ENCODE peak calls at places on chromosomes 7 and 10, in four cellular contexts. S is stomach, B is A673, M is colonic mucosa. R is an unnamed sample.

GRCh38 chr10:128036746-128037542 is 89.3 kb downstream of the MKI67 start:
- DNase-seq in M (peak; percentile 69), S (no peak), B (no peak), R (no peak)

GRCh38 chr7:3682028-3682712 is 381.1 kb downstream of the SDK1 start:
- DNase-seq in B (no peak), M (no peak), S (no peak), R (no peak)

GRCh38 chr7:139936760-139937310 is 107.8 kb downstream of the TBXAS1 start:
- DNase-seq in S (no peak), B (no peak), M (no peak), R (no peak)

GRCh38 chr7:106057962-106058901 is 53.9 kb downstream of the SYPL1 start:
- DNase-seq in S (peak; percentile 94), M (peak; percentile 77), B (peak; percentile 62), R (no peak)

GRCh38 chr10:33421789-33422188 is 87.3 kb upstream of the NRP1 start:
- DNase-seq in M (no peak), B (peak; percentile 11), S (no peak), R (peak; percentile 28)

GRCh38 chr7:5510426-5511045 is 86.9 kb upstream of the TNRC18 start:
- DNase-seq in B (no peak), S (no peak), M (no peak), R (no peak)

GRCh38 chr10:124049484-124049883 is 43.9 kb downstream of the CHST15 start:
- DNase-seq in M (no peak), S (no peak), B (no peak), R (no peak)

GRCh38 chr7:143492043-143492471 is 14.4 kb downstream of the TAS2R41 start:
- DNase-seq in B (peak; percentile 22), S (no peak), M (no peak), R (no peak)

GRCh38 chr10:45376364-45376801 is 2.4 kb downstream of the ALOX5 start:
- DNase-seq in S (no peak), M (no peak), B (no peak), R (no peak)

GRCh38 chr10:82176571-82176970 is 301.6 kb downstream of the NRG3 start:
- DNase-seq in M (no peak), B (no peak), S (no peak), R (no peak)

GRCh38 chr10:33132626-33133025 is 174.6 kb upstream of the ITGB1 start:
- DNase-seq in M (no peak), B (no peak), S (no peak), R (no peak)

GRCh38 chr7:12821746-12822145 is 134.3 kb downstream of the ARL4A start:
- DNase-seq in S (no peak), B (no peak), M (no peak), R (no peak)

GRCh38 chr7:71750290-71750689 is 618.3 kb downstream of the GALNT17 start:
- DNase-seq in M (no peak), S (no peak), B (no peak), R (no peak)

GRCh38 chr10:78507761-78508160 is 474.1 kb downstream of the RPS24 start:
- DNase-seq in M (no peak), B (no peak), S (no peak), R (no peak)

GRCh38 chr7:104862719-104863118 is 151.3 kb upstream of the KMT2E start:
- DNase-seq in S (no peak), M (no peak), B (peak; percentile 52), R (no peak)

GRCh38 chr7:24637021-24637420 is 63.8 kb downstream of the PALS2 start:
- DNase-seq in M (no peak), B (no peak), S (no peak), R (no peak)

GRCh38 chr7:100632951-100633717 is 8.2 kb downstream of the TFR2 start:
- DNase-seq in M (peak; percentile 67), S (peak; percentile 61), B (peak; percentile 61), R (peak; percentile 60)

GRCh38 chr10:58177362-58177947 is 90.2 kb downstream of the IPMK start:
- DNase-seq in S (no peak), M (no peak), B (peak; percentile 46), R (no peak)

DNA sequence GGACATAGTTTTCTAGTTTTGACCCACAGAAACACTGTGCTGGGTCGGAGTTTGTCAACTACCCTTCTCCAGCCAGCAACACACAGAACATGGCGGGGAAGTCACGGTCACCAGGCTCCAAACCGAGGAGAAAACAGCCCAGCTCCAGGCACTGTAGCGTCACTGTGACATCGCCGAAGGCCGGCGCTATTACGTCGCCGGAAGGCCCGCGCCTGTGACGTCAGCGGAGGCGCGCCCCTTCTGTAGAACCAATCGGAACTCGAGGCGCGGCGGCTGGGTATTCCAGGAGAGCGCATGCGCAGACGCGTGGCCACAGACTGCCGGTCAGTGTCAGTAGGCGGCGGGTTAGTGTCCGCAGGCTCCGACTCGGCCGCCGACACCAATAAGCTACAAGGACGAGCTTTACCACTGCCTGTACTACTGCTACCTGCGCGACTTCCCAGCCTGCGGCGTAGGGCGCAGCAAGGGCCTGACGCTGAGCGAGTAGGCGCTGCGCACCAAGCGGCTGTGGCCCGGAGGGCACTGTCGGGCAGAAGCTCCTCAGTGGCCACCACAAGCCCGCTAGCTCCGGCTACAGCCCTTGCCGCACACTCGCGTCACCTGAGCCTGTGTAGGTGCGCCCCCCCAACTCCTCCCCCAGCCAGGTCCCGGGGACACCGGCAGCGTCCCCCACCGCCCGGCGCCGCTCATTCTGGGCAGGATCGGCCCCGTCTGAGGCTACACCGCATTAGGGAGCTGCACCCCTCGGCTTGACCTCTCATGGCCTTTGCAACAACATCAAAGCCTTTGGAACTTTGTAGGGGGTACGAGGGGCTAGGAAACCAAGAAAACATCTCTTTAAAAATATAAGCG is 35.1 kb upstream of the SRRM3 start:
- DNase-seq in M (peak; percentile 98), B (peak; percentile 93), S (peak; percentile 99), R (peak; percentile 100)
- H3K27ac ChIP-seq in M (peak overlapping the region; percentile 81), B (peak overlapping the region; percentile 85), S (peak overlapping the region; percentile 76), R (peak overlapping the region; percentile 95)

GRCh38 chr7:148715027-148715426 is 16.3 kb downstream of the CUL1 start:
- DNase-seq in B (no peak), S (no peak), M (no peak), R (no peak)
- H3K4me1 ChIP-seq in B (peaks cover 10% of the 10 kb centered on the region), S (peaks cover 12% of the 10 kb centered on the region), M (no peaks in the 10 kb centered on the region), R (peaks cover 69% of the 10 kb centered on the region)

DNA sequence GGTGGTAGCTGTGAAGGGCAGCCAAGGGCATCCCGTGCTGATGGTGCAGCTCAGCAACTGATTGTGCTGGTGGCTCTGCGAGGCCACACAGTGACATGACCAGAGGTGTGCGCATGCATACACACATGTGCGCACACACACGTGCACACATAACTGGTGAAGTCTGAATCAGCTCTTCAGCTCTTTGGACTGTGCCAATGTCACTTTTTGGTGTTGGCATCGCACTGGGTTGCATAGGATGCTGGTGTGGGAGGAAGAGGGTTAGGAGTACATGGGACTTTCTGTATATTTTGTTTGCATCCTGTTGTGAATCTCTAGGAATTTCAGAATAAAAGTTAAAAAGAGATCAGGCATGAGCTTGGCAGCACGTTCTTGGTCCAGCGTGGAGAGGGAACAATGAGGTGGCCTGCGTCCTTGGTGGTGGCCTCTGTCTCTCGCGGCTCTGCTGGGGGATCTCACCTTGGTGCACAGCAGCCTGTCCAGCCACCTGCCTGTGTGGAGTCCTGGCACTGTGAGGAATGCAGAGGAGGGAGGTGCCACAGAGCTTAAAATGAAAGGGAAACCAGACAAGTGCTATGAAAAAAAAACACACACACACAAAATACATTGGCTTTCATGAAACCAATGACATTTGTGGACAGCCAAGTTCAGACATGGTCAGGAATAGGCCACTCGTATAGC is 124.0 kb downstream of the TRRAP start:
- DNase-seq in B (no peak), S (no peak), M (no peak), R (no peak)
- H3K27ac ChIP-seq in B (no peak overlapping the region), S (no peak overlapping the region), M (no peak overlapping the region), R (no peak overlapping the region)

GRCh38 chr7:47507514-47507913 is 74.4 kb downstream of the TNS3 start:
- DNase-seq in S (no peak), M (no peak), B (no peak), R (peak; percentile 39)
- H3K4me1 ChIP-seq in S (peaks cover 9% of the 10 kb centered on the region), M (peaks cover 4% of the 10 kb centered on the region), B (no peaks in the 10 kb centered on the region), R (peaks cover 23% of the 10 kb centered on the region)

DNA sequence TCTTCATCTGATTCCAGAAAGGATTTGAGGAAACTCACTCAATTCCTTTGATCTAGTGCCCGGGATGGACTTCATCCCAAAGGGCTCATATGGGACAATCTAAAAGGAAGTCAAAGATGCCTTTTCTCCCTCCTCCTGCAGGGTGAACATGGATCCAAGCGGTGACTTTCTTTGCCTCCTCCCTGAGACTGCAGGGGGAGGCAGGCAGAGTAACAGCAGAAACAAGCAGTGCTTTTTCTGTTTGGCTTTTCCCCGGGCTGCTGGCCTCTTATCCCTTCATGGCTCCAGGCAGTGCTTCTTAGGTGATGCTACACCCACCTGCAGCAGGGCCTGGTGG is 10.0 kb upstream of the DNMBP start:
- DNase-seq in B (no peak), S (no peak), M (no peak), R (no peak)
- H3K27ac ChIP-seq in B (no peak overlapping the region), S (peak overlapping the region; percentile 17), M (no peak overlapping the region), R (no peak overlapping the region)

DNA sequence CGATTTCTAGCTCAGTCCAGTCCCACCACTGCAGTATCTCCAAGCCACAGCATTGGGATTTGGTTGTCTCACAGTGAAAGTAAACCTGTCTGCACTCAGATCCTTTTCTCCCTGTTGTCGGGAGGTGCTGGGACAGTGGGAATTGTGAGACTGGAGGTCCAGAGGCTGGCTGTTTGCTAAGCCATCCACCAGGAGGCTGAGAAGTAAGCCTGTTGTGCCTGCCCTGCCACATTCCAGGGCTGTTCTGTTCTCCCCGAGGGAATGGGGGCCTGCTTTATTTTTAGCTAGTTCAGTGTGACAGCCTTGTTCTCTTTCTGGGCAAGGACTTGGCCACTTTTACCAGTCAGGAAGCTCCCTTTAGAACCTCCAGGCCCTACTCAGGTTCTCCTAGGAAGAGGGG is 54.9 kb downstream of the HK1 start:
- DNase-seq in M (no peak), S (peak; percentile 84), B (peak; percentile 57), R (peak; percentile 67)
- H3K4me1 ChIP-seq in M (peaks cover 29% of the 10 kb centered on the region), S (peaks cover 63% of the 10 kb centered on the region), B (peaks cover 38% of the 10 kb centered on the region), R (peaks cover 77% of the 10 kb centered on the region)

GRCh38 chr10:61477469-61477868 is 24.3 kb upstream of the TMEM26 start:
- DNase-seq in S (no peak), M (no peak), B (no peak), R (no peak)

GRCh38 chr10:61478621-61479312 is 25.6 kb upstream of the TMEM26 start:
- DNase-seq in S (no peak), B (no peak), M (no peak), R (no peak)

GRCh38 chr10:61475449-61475873 is 22.3 kb upstream of the TMEM26 start:
- DNase-seq in S (no peak), B (peak; percentile 24), M (no peak), R (no peak)

GRCh38 chr10:61480226-61480625 is 27.0 kb upstream of the TMEM26 start:
- DNase-seq in B (no peak), M (no peak), S (no peak), R (no peak)

DNA sequence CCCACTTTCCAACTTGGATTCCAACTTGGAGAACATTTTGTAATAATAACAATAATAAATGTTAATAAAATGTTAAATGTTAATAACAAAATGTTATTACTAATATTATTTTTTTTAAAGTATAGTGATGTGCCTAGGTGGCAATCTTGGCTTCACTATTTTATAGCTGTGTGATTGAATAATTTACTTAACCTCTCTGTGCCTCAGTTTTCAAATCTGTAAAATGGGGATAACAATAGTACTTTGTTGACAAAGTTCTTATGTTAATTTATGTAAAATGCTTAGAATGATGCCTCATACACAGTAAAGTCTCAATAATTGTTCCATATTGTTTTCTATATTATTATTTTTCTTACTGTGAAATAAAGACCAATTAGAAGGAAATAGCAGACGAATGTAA is 23.3 kb upstream of the TMEM26 start:
- DNase-seq in S (no peak), B (no peak), M (no peak), R (no peak)
- H3K27ac ChIP-seq in S (no peak overlapping the region), B (no peak overlapping the region), M (no peak overlapping the region), R (no peak overlapping the region)

DNA sequence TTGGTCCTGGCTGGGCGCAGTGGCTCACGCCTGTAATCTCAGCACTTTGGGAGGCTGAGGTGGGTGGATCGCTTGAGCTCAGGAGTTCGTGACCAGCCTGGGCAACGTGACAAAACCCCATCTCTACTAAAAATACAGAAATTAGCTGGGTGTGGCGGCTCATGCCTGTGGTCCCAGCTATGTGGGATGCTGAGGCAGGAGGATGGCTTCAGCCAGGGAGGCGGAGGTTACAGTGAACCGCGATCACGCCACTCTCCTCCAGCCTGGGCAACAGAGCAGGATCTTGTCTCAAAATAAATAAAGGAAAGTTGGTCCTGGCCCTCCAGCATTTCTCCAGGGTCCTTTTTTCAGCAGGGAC is 1.4 kb downstream of the NUDT1 start:
- DNase-seq in S (no peak), M (no peak), B (no peak), R (no peak)
- H3K4me1 ChIP-seq in S (peaks cover 18% of the 10 kb centered on the region), M (peaks cover 8% of the 10 kb centered on the region), B (peaks cover 19% of the 10 kb centered on the region), R (peaks cover 9% of the 10 kb centered on the region)

R was measured in psoas muscle.